ENCODE peak calls at places on chromosomes 7 and 10, in six cellular contexts. T is progenitor cell of endocrine pancreas; J is endothelial cell; L is OCI-LY7; X is PC-3; G is activated naive CD8-positive, alpha-beta T cell treated with anti-CD3 and anti-CD28 coated beads, Interleukin-2, amount 50 U/mL, for 24 hours. A is an unnamed sample.

GRCh38 chr7:30789334-30789711 is 18.1 kb downstream of the MINDY4 start:
- DNase-seq in T (no peak), J (no peak), L (no peak), X (peak), G (no peak), A (no peak)

GRCh38 chr10:97607076-97607635 is 17.6 kb downstream of the C10orf62 start:
- DNase-seq in T (no peak), J (no peak), L (peak), X (no peak), G (no peak), A (no peak)

GRCh38 chr10:98087309-98087708 is 47.1 kb upstream of the R3HCC1L start:
- DNase-seq in T (no peak), J (no peak), L (no peak), X (no peak), G (no peak), A (no peak)

GRCh38 chr10:64156131-64156530 is 634.9 kb downstream of the REEP3 start:
- DNase-seq in T (no peak), J (no peak), L (no peak), X (no peak), G (no peak), A (no peak)

GRCh38 chr10:91284486-91285090 is 64.1 kb downstream of the PCGF5 start:
- DNase-seq in T (no peak), J (no peak), L (no peak), X (no peak), G (no peak), A (no peak)

GRCh38 chr10:62853710-62854109 is 37.5 kb upstream of the EGR2 start:
- DNase-seq in T (no peak), J (no peak), L (no peak), X (no peak), G (peak), A (peak)

GRCh38 chr10:96716396-96716795 is 3.9 kb downstream of the PIK3AP1 start:
- DNase-seq in T (no peak), J (no peak), L (no peak), X (no peak), G (no peak), A (no peak)

GRCh38 chr10:97234403-97234802 is 48.6 kb upstream of the SLIT1 start:
- DNase-seq in T (no peak), J (peak), L (peak), X (peak), G (no peak), A (peak)

GRCh38 chr7:129127601-129128000 is 16.9 kb upstream of the TSPAN33 start:
- DNase-seq in T (no peak), J (no peak), L (no peak), X (no peak), G (no peak), A (no peak)

GRCh38 chr7:129009437-129009836 is 45.5 kb downstream of the TNPO3 start:
- DNase-seq in T (no peak), J (no peak), L (peak), X (no peak), G (no peak), A (peak)

GRCh38 chr10:27504897-27505457 is 873 bp downstream of the RAB18 start:
- DNase-seq in T (no peak), J (no peak), L (peak), X (no peak), G (no peak), A (no peak)

GRCh38 chr7:149237502-149237901 is 1.9 kb upstream of the ZNF212 start:
- DNase-seq in T (no peak), J (no peak), L (no peak), X (no peak), G (no peak), A (no peak)

GRCh38 chr10:44752451-44753441 is 158.4 kb upstream of the TMEM72 start:
- DNase-seq in T (no peak), J (no peak), L (no peak), X (peak), G (no peak), A (no peak)

GRCh38 chr10:79387974-79388850 is 40.9 kb downstream of the PPIF start:
- DNase-seq in T (peak), J (no peak), L (no peak), X (no peak), G (no peak), A (peak)

GRCh38 chr7:127413962-127414361 is 21.5 kb upstream of the ZNF800 start:
- DNase-seq in T (no peak), J (no peak), L (peak), X (no peak), G (no peak), A (peak)

GRCh38 chr10:62136931-62137330 is 131.7 kb downstream of the RTKN2 start:
- DNase-seq in T (no peak), J (no peak), L (no peak), X (peak), G (no peak), A (no peak)

GRCh38 chr7:123594813-123595241 is 6.8 kb upstream of the ASB15 start:
- DNase-seq in T (peak), J (peak), L (no peak), X (no peak), G (no peak), A (no peak)

GRCh38 chr10:14571866-14572507 is 202.7 kb downstream of the FAM107B start:
- DNase-seq in T (no peak), J (no peak), L (no peak), X (peak), G (peak), A (peak)

GRCh38 chr7:255038-255435 is 34.9 kb upstream of the FOXL3 start:
- DNase-seq in T (no peak), J (no peak), L (no peak), X (no peak), G (no peak), A (no peak)

GRCh38 chr7:23287612-23288011 is 11.5 kb upstream of the MALSU1 start:
- DNase-seq in T (no peak), J (no peak), L (no peak), X (no peak), G (peak), A (no peak)

GRCh38 chr10:12414278-12414988 is 65.1 kb downstream of the CAMK1D start:
- DNase-seq in T (no peak), J (no peak), L (no peak), X (no peak), G (no peak), A (no peak)

GRCh38 chr10:543131-543530 is 146.3 kb downstream of the DIP2C start:
- DNase-seq in T (no peak), J (no peak), L (no peak), X (no peak), G (no peak), A (no peak)

GRCh38 chr7:55690-56248 is 136.6 kb upstream of the FAM20C start:
- DNase-seq in T (no peak), J (no peak), L (no peak), X (no peak), G (no peak), A (no peak)

GRCh38 chr7:75795831-75796285 is 17.7 kb downstream of the CCL24 start:
- DNase-seq in T (no peak), J (no peak), L (no peak), X (no peak), G (no peak), A (no peak)

A was measured in GM12865.